ENCODE peak calls at places on chromosomes 11 and 22, in four cellular contexts. T, L, N and S are unnamed samples. For H3K4me1 and H3K27me3, the result is how much of the 10 kb centered on the place peaks cover.

GRCh38 chr11:13760115-13760514 is 91.6 kb downstream of the FAR1 start:
- DNase-seq in T (no peak), L (no peak), N (no peak), S (no peak)

GRCh38 chr11:42237701-42238235 is 778.3 kb upstream of the LRRC4C start:
- DNase-seq in T (no peak), L (peak), N (no peak), S (no peak)

GRCh38 chr11:43802509-43802908 is 78.1 kb upstream of the ALKBH3 start:
- DNase-seq in T (no peak), L (peak), N (no peak), S (no peak)

GRCh38 chr11:88538088-88538487 is 200.6 kb upstream of the CTSC start:
- DNase-seq in T (no peak), L (peak), N (no peak), S (no peak)

GRCh38 chr22:27628341-27628740 is 173.2 kb downstream of the MN1 start:
- DNase-seq in T (no peak), L (no peak), N (no peak), S (no peak)

GRCh38 chr11:35236667-35237003 is 97.7 kb downstream of the CD44 start:
- DNase-seq in T (no peak), L (peak), N (no peak), S (no peak)

GRCh38 chr11:1733009-1733715 is 17.2 kb downstream of the IFITM10 start:
- DNase-seq in T (no peak), L (no peak), N (no peak), S (no peak)

GRCh38 chr11:14593671-14594070 is 49.9 kb upstream of the PDE3B start:
- DNase-seq in T (no peak), L (no peak), N (no peak), S (no peak)

GRCh38 chr11:69468236-69468635 is 13.2 kb upstream of the LINC01488 start:
- DNase-seq in T (no peak), L (no peak), N (peak), S (no peak)

GRCh38 chr11:102530558-102530957 is at the start of gene MMP7:
- DNase-seq in T (no peak), L (peak), N (no peak), S (no peak)

GRCh38 chr22:22576244-22576988 is 17.4 kb upstream of the PRAME start:
- DNase-seq in T (peak), L (peak), N (peak), S (no peak)

GRCh38 chr11:134730596-134731538 is 318.8 kb upstream of the B3GAT1 start:
- DNase-seq in T (no peak), L (no peak), N (no peak), S (no peak)

GRCh38 chr22:33467718-33468117 is 409.5 kb upstream of the SYN3 start:
- DNase-seq in T (no peak), L (no peak), N (no peak), S (no peak)

GRCh38 chr11:118010738-118011461 is 24.7 kb downstream of the IL10RA start:
- DNase-seq in T (no peak), L (no peak), N (peak), S (peak)

GRCh38 chr11:128936546-128937275 is 6.0 kb downstream of the TP53AIP1 start:
- DNase-seq in T (no peak), L (no peak), N (no peak), S (no peak)

GRCh38 chr11:65325435-65325834 is 8.2 kb upstream of the DPF2 start:
- DNase-seq in T (no peak), L (no peak), N (no peak), S (no peak)

GRCh38 chr11:128624269-128625170 is 37.2 kb upstream of the ETS1 start:
- DNase-seq in T (peak), L (no peak), N (no peak), S (no peak)

GRCh38 chr22:36330655-36331305 is 57.0 kb downstream of the MYH9 start:
- DNase-seq in T (no peak), L (peak), N (peak), S (peak)

GRCh38 chr22:37749223-37749622 is 52.4 kb downstream of the TRIOBP start:
- DNase-seq in T (no peak), L (no peak), N (no peak), S (no peak)

GRCh38 chr11:44110231-44110679 is 14.8 kb downstream of the EXT2 start:
- DNase-seq in T (peak), L (peak), N (peak), S (no peak)

GRCh38 chr22:22720201-22720723 is 75.8 kb downstream of the GGTLC2 start:
- DNase-seq in T (peak), L (peak), N (no peak), S (no peak)

GRCh38 chr11:28529540-28530410 is 421.6 kb downstream of the METTL15 start:
- DNase-seq in T (no peak), L (peak), N (no peak), S (no peak)

GRCh38 chr11:18696638-18697225 is 1.8 kb upstream of the TMEM86A start:
- DNase-seq in T (no peak), L (no peak), N (no peak), S (no peak)

GRCh38 chr22:32775957-32776356 is 25.5 kb upstream of the TIMP3 start:
- DNase-seq in T (no peak), L (peak), N (no peak), S (no peak)

GRCh38 chr11:65492637-65493366 is 6.0 kb upstream of the MALAT1 start:
- DNase-seq in T (no peak), L (peak), N (peak), S (peak)

GRCh38 chr11:119684361-119685072 is 44.5 kb downstream of the NECTIN1 start:
- DNase-seq in T (no peak), L (peak), N (no peak), S (no peak)

GRCh38 chr11:10323793-10324170 is 18.9 kb downstream of the ADM start:
- DNase-seq in T (no peak), L (peak), N (no peak), S (no peak)

GRCh38 chr11:100625041-100625440 is 62.0 kb upstream of the ARHGAP42 start:
- DNase-seq in T (no peak), L (peak), N (no peak), S (no peak)

GRCh38 chr22:19974233-19974861 is 32.7 kb upstream of the TXNRD2 start:
- DNase-seq in T (peak), L (peak), N (no peak), S (no peak)

GRCh38 chr22:42282943-42283287 is 12.5 kb upstream of the TCF20 start:
- DNase-seq in T (no peak), L (peak), N (no peak), S (no peak)

GRCh38 chr11:108734956-108735559 is 70.2 kb downstream of the DDX10 start:
- DNase-seq in T (no peak), L (peak), N (no peak), S (no peak)

GRCh38 chr11:17722000-17722643 is 2.8 kb downstream of the MYOD1 start:
- DNase-seq in T (no peak), L (peak), N (no peak), S (no peak)

GRCh38 chr11:10327254-10327653 is 22.4 kb downstream of the ADM start:
- DNase-seq in T (no peak), L (peak), N (no peak), S (no peak)

GRCh38 chr11:113528982-113529381 is 53.8 kb upstream of the DRD2 start:
- DNase-seq in T (no peak), L (peak), N (no peak), S (no peak)

GRCh38 chr22:35900483-35901168 is 128.0 kb downstream of the RBFOX2 start:
- DNase-seq in T (no peak), L (peak), N (no peak), S (no peak)

GRCh38 chr22:22408731-22409696 is 99.5 kb downstream of the ZNF280B start:
- DNase-seq in T (no peak), L (peak), N (no peak), S (peak)

DNA sequence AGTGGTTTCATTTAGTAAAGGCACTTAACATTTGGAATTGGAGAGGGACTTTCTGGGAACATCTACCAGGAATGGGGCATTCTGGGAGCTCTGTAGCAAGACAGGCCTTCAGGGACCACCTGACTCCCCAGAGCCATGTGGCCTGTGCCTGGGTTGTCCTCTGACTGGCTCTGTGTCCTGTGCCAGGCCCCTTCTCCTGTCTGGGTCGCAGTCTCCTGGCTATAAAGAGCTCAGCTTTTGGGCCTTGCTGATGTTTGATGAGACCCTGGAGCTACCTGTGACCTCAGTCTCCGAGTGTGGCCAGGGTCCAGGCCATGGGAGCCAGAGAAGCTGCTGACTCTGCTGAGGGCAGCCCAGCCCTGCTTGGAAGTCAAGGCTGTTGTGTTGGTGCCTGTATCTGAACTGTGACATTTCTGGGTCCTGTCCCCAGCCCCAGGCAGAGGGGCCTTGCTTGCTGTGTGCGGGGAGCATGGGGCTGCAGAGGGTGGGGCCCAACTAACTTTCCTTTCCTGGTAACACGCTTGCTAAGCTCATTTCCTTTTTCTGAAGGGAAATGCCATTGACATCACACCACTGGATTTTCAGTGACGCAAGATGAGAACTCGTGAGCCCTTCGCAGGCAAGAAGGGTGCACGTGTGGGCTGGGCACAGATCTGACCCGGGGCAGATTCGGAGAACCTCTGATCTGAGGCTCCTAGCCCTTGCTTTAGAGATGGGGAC is 41.3 kb downstream of the LRRC32 start:
- DNase-seq in T (no peak), L (peak), N (peak), S (peak)
- H3K4me1 ChIP-seq in T (under half), L (under half), N (under half), S (under half)

DNA sequence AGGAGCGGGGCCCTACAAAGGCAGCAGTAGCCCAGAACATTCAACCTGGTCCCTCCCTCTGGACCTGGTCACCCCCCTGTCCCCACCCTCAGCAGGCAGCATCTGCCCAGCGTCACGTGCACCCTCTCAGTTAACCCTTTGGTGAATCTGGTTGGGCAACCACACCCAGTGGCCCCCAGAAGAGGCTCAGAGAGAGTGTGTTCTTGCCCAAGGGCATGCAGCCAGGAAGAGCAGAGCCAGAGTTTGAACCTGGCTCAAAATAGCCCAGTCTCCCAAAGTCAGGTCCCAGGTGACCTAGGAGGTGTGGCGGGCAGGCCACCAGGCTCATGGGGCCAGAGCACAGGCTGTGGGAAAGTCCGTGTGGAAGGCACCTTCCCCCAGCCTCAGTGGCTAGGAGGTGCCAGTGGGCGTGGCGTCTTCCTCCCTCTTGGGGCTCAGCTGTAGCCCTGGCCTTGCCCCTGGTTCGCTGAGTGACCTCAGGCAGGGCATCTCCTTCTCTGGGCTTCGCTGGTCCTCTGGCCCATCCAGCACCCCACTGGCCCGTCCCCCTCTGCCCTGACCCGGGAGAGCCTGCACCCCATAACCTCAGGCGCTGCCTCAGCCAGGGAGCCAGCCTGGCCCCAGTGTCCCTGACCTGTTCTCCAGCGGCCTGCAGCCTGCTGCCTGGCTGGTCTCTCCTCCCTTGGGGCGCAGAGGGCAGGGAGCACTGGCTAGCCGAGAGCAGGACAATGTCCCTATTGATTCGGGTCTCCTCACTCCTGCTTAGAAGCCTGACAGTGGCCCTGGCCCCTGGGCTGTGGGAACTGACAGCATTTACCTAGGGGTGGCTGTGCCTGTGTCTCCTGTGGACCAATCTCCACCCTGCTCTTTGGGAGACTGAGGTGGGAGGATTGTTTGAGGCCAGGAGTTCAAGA is 7.0 kb downstream of the ALDH3B1 start:
- DNase-seq in T (no peak), L (no peak), N (no peak), S (no peak)
- H3K27me3 ChIP-seq in T (under half), L (under half), N (under half), S (under half)

DNA sequence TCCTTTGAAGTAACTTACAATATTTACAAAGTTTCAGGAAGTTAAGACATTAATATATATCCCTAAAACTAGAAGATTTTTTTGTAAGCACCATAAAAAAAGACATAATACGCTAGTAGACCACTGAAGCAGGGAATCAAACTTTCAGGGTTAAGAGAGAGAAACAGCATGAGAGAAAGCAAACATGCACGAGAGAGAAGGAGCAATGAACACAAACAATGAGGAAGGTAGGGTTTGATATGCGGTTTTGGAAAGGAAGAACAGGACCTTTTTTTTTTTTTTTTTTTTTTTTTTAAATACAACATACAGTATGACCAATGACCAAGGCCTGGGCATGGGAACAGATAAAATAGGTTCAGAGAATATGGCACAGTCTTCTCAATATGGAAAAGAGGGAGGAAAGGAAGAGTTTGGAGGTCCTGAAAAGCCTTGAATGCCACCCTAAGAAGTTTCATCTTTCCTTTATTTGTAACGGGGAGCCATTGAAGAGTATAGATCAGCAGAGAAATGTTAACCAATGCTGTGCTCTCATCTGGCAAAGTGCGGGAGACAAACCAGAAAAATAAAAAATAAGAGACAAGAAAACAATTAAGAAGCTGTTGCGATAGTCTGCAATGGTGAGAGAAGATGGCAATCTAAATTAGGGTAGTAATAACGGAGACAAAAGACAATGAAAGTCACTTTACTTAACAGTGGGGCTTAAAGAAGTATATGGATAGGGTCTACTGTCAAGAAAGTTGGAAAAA is 101.0 kb downstream of the USP35 start:
- DNase-seq in T (no peak), L (no peak), N (no peak), S (no peak)
- H3K4me1 ChIP-seq in T (under half), L (under half), N (under half), S (under half)

GRCh38 chr22:28930357-28931007 is 47.1 kb downstream of the ZNRF3 start:
- DNase-seq in T (no peak), L (peak), N (no peak), S (no peak)
- H3K27me3 ChIP-seq in T (under half), L (under half), N (under half), S (under half)

GRCh38 chr11:115206365-115207022 is 297.7 kb downstream of the CADM1 start:
- DNase-seq in T (no peak), L (no peak), N (no peak), S (no peak)

GRCh38 chr11:115202900-115203552 is 301.2 kb downstream of the CADM1 start:
- DNase-seq in T (no peak), L (no peak), N (no peak), S (no peak)

GRCh38 chr11:115207916-115208315 is 296.3 kb downstream of the CADM1 start:
- DNase-seq in T (no peak), L (no peak), N (no peak), S (no peak)

GRCh38 chr11:115208808-115209259 is 295.4 kb downstream of the CADM1 start:
- DNase-seq in T (no peak), L (no peak), N (no peak), S (no peak)

DNA sequence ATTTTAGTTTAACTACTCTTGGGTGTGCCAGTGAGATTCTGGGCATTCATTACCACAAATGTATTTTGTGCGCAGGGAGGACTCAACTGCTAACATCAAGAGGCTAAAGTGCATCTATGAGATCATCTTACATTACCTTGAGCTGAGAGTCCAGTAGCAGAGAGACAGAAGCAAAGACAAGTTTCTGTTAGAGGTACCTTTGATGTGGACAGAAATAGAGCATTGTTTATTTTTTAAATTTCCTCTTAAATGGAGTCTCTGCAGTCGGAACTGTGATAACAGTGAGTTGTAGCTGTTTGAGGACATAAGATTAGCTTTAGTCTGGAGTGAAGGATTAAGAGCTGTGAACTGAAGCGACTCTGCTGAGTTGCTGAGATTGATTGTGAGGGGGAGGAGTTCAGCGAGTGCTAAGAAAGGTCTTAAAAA is 297.0 kb downstream of the CADM1 start:
- DNase-seq in T (no peak), L (no peak), N (no peak), S (no peak)
- H3K4me1 ChIP-seq in T (under half), L (half or more), N (under half), S (under half)

DNA sequence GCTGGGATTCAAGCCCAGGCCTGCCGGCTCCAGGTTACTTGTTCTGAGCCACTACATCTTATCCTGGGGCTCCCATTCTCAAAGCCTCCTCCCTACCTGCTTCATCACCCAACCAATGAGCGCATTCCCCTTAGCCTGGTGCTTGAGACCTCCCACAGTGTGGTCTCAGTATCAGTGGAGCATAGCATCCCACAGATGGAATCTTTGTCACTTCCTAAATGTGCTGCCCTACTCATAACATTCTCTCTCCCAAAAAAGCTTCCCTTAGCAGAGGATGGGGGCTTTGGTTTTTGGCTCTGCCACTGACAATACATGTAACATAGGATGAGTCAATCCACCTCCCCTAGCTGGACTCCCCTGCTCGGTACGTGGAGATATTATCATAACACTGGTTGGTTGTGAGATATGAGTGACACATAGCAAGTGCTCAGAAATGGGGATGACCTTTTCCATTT is 28.8 kb downstream of the TEAD1 start:
- DNase-seq in T (no peak), L (no peak), N (no peak), S (no peak)
- H3K27me3 ChIP-seq in T (under half), L (under half), N (under half), S (under half)